ENCODE peak calls at places on chromosome 21, in ten cellular contexts. E is NB4, D is dorsolateral prefrontal cortex, F is AG09309, R is heart left ventricle, O is endothelial cell, L is choroid plexus epithelial cell, X is lower leg skin, U is cardiac fibroblast, Z is prostate gland. I is an unnamed sample.

GRCh38 chr21:35332841-35333426 is 283.8 kb upstream of the RUNX1 start:
- DNase-seq in O (peak; percentile 12), L (no peak), U (no peak), R (no peak), Z (no peak), D (no peak), E (no peak), F (no peak), X (no peak), I (no peak)

GRCh38 chr21:45555557-45556301 is 13.5 kb upstream of the SLC19A1 start:
- DNase-seq in E (peak; percentile 94), O (peak; percentile 69), L (peak; percentile 83), D (peak; percentile 67), R (peak; percentile 74), U (peak; percentile 90), Z (peak; percentile 64), X (no peak), F (peak; percentile 33), I (no peak)

GRCh38 chr21:41651396-41651795 is 115.5 kb downstream of the RIPK4 start:
- DNase-seq in E (no peak), O (no peak), F (no peak), D (no peak), R (no peak), U (no peak), L (no peak), Z (no peak), X (no peak), I (no peak)

GRCh38 chr21:34073749-34074282 is 438 bp downstream of the MRPS6 start:
- DNase-seq in R (peak; percentile 40), Z (peak; percentile 13), D (no peak), X (no peak), F (no peak), L (no peak), U (no peak), O (peak; percentile 30), E (peak; percentile 49), I (no peak)

GRCh38 chr21:35084869-35085268 is 35.8 kb upstream of the RUNX1 start:
- DNase-seq in U (peak; percentile 95), O (no peak), L (peak; percentile 94), Z (no peak), R (no peak), E (no peak), X (no peak), D (no peak), F (peak; percentile 85), I (no peak)

GRCh38 chr21:41740604-41741252 is 26.1 kb downstream of the RIPK4 start:
- DNase-seq in Z (no peak), U (no peak), E (no peak), F (no peak), D (no peak), O (no peak), L (no peak), R (no peak), X (no peak), I (no peak)

GRCh38 chr21:31337991-31338891 is 5.8 kb downstream of the TIAM1 start:
- DNase-seq in Z (peak; percentile 26), F (no peak), E (no peak), U (no peak), L (no peak), D (no peak), O (no peak), R (no peak), X (no peak), I (no peak)

GRCh38 chr21:26804895-26805609 is 40.2 kb downstream of the ADAMTS1 start:
- DNase-seq in F (no peak), D (no peak), Z (no peak), X (no peak), E (no peak), R (no peak), U (no peak), L (no peak), O (no peak), I (no peak)

GRCh38 chr21:31426235-31426797 is 82.3 kb upstream of the TIAM1 start:
- DNase-seq in E (no peak), D (no peak), F (no peak), O (no peak), L (peak; percentile 68), X (no peak), U (peak; percentile 2), R (no peak), Z (no peak), I (no peak)

DNA sequence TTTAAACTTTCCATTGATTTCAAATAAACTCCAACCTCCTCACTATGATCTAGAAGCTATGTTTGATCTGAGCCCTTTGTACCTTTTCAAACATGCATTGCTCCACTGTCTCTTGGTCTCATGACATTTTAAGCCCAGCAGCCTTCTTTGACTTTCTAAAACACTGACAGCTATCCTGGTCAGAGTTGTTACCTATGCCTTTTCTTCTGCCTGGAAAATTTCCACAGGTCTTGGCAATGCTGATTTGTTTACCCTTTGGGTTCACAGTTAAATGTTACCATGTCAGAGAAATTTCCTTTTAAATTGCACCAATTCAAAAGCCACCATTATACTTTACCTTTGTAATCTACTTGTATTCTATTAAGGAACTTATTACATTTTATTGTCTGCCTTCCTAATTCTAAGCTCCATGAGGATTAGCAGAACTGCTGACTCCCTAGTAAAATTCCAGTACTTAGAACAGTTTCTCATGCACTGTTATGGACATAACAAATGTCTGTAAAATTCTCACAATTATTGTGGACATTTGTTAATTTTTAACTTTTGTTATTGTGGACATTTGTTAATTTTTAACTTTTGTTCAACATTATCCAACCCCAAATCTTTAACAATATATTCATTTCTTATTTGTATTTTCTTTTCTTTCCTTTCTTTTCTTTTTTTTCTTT is 1064.4 kb downstream of the NCAM2 start:
- DNase-seq in Z (no peak), R (no peak), D (no peak), L (no peak), U (no peak), F (no peak), X (no peak), E (no peak), O (no peak), I (no peak)
- TF ChIP-seq CTCF in Z (no peak), R (no peak), D (no peak), L (no peak), U (no peak), F (no peak), X (no peak), E (no peak), O (no peak), I (no peak)

GRCh38 chr21:37746849-37747248 is 169.4 kb downstream of the KCNJ6 start:
- DNase-seq in O (no peak), D (no peak), U (no peak), X (no peak), R (no peak), E (no peak), Z (no peak), F (no peak), L (no peak), I (no peak)
- TF ChIP-seq CTCF in O (no peak), D (no peak), U (no peak), X (no peak), R (no peak), E (no peak), Z (no peak), F (no peak), L (peak; percentile 33), I (peak; percentile 13)

GRCh38 chr21:15552914-15553491 is 176.8 kb upstream of the USP25 start:
- DNase-seq in F (no peak), E (peak; percentile 7), U (peak; percentile 58), R (no peak), Z (no peak), L (peak; percentile 63), D (no peak), X (no peak), O (no peak), I (no peak)
- TF ChIP-seq CTCF in F (peak; percentile 37), E (no peak), U (peak; percentile 62), R (no peak), Z (no peak), L (peak; percentile 70), D (peak; percentile 42), X (no peak), O (peak; percentile 31), I (peak; percentile 9)

GRCh38 chr21:28337319-28337718 is 655.4 kb downstream of the LTN1 start:
- DNase-seq in U (peak; percentile 82), Z (no peak), O (no peak), F (peak; percentile 51), X (no peak), R (no peak), L (peak; percentile 75), D (no peak), E (peak; percentile 17), I (no peak)

GRCh38 chr21:28333455-28334108 is 659.1 kb downstream of the LTN1 start:
- DNase-seq in E (no peak), D (no peak), L (peak; percentile 85), X (no peak), F (peak; percentile 61), Z (no peak), R (no peak), O (no peak), U (peak; percentile 87), I (no peak)

GRCh38 chr21:28334407-28334806 is 658.3 kb downstream of the LTN1 start:
- DNase-seq in D (no peak), X (no peak), Z (no peak), E (no peak), L (no peak), U (no peak), O (no peak), R (no peak), F (no peak), I (no peak)

GRCh38 chr21:28338906-28339305 is 653.8 kb downstream of the LTN1 start:
- DNase-seq in Z (no peak), D (no peak), X (no peak), E (no peak), O (no peak), F (no peak), R (no peak), L (no peak), U (no peak), I (no peak)

GRCh38 chr21:28336299-28336698 is 656.4 kb downstream of the LTN1 start:
- DNase-seq in L (peak; percentile 88), U (peak; percentile 91), R (no peak), D (no peak), O (no peak), E (peak; percentile 28), F (peak; percentile 89), Z (peak; percentile 10), X (peak; percentile 28), I (no peak)
- TF ChIP-seq CTCF in L (peak; percentile 72), U (peak; percentile 43), R (peak; percentile 52), D (peak; percentile 67), O (peak; percentile 23), E (no peak), F (peak; percentile 53), Z (peak; percentile 58), X (no peak), I (no peak)